ENCODE peak calls at places on chromosomes 16 and 17, in four cellular contexts. U, Y, X and J are unnamed samples.

GRCh38 chr17:49216953-49217650 is 6.6 kb downstream of the ABI3 start:
- DNase-seq in Y (peak), U (peak), X (no peak), J (no peak)

GRCh38 chr17:79019631-79020584 is 4.1 kb upstream of the C1QTNF1 start:
- DNase-seq in U (peak), Y (peak), X (peak), J (peak)

GRCh38 chr16:46743232-46743719 is 4.9 kb downstream of the MYLK3 start:
- DNase-seq in U (no peak), Y (peak), X (no peak), J (no peak)

GRCh38 chr16:87407511-87408112 is 15.5 kb downstream of the MAP1LC3B start:
- DNase-seq in U (peak), X (peak), Y (peak), J (no peak)

GRCh38 chr16:53549970-53550406 is 47.0 kb upstream of the AKTIP start:
- DNase-seq in Y (peak), X (peak), U (peak), J (peak)

GRCh38 chr17:55386931-55387330 is 34.7 kb downstream of the MMD start:
- DNase-seq in Y (no peak), U (no peak), X (no peak), J (no peak)

GRCh38 chr17:35214631-35215273 is 20.6 kb upstream of the SLC35G3 start:
- DNase-seq in U (no peak), X (no peak), Y (no peak), J (peak)

GRCh38 chr16:46947900-46948547 is 25.4 kb downstream of the DNAJA2 start:
- DNase-seq in X (peak), U (no peak), Y (peak), J (no peak)

GRCh38 chr17:34201767-34202166 is 53.3 kb upstream of the CCL2 start:
- DNase-seq in Y (no peak), U (no peak), X (no peak), J (no peak)

GRCh38 chr16:86019446-86020047 is 120.6 kb downstream of the IRF8 start:
- DNase-seq in X (no peak), U (no peak), Y (peak), J (no peak)

GRCh38 chr16:53580038-53580802 is 77.2 kb upstream of the AKTIP start:
- DNase-seq in U (no peak), Y (no peak), X (no peak), J (no peak)

GRCh38 chr16:75591001-75591852 is 25.0 kb downstream of the GABARAPL2 start:
- DNase-seq in Y (no peak), X (no peak), U (peak), J (no peak)

GRCh38 chr17:7767425-7768021 is 50.0 kb downstream of the DNAH2 start:
- DNase-seq in U (no peak), Y (no peak), X (no peak), J (no peak)

GRCh38 chr17:57675427-57675826 is 69.7 kb downstream of the CCDC182 start:
- DNase-seq in X (no peak), U (peak), Y (no peak), J (no peak)

GRCh38 chr17:1329745-1330343 is 50.4 kb downstream of the TRARG1 start:
- DNase-seq in U (no peak), Y (no peak), X (no peak), J (no peak)

GRCh38 chr17:82408288-82408937 is 9.7 kb upstream of the HEXD start:
- DNase-seq in Y (no peak), X (no peak), U (no peak), J (no peak)

GRCh38 chr17:82105882-82106696 is 8.1 kb upstream of the FASN start:
- DNase-seq in U (no peak), X (peak), Y (peak), J (peak)

GRCh38 chr17:43308999-43309398 is 75.2 kb upstream of the RNU2-1 start:
- DNase-seq in X (no peak), U (no peak), Y (no peak), J (no peak)

GRCh38 chr16:84829168-84829965 is 9.6 kb downstream of the CRISPLD2 start:
- DNase-seq in X (no peak), Y (no peak), U (no peak), J (no peak)

GRCh38 chr16:56938664-56939513 is 6.9 kb downstream of the HERPUD1 start:
- DNase-seq in U (no peak), X (peak), Y (peak), J (no peak)

GRCh38 chr17:57966875-57967274 is 11.7 kb upstream of the CUEDC1 start:
- DNase-seq in U (no peak), Y (no peak), X (no peak), J (no peak)

GRCh38 chr16:74825941-74826340 is 51.3 kb upstream of the FA2H start:
- DNase-seq in X (no peak), U (no peak), Y (no peak), J (no peak)

GRCh38 chr17:72223816-72224215 is 103.0 kb downstream of the SOX9 start:
- DNase-seq in Y (no peak), U (no peak), X (no peak), J (no peak)

GRCh38 chr17:41913798-41914197 is 5.0 kb downstream of the ACLY start:
- DNase-seq in Y (no peak), X (no peak), U (no peak), J (no peak)

GRCh38 chr17:76008630-76009425 is 8.2 kb downstream of the CDK3 start:
- DNase-seq in X (no peak), Y (no peak), U (no peak), J (no peak)

GRCh38 chr16:700684-701584 is 4.7 kb downstream of the FBXL16 start:
- DNase-seq in U (no peak), Y (no peak), X (no peak), J (peak)

GRCh38 chr16:10749680-10750035 is 6.0 kb downstream of the NUBP1 start:
- DNase-seq in U (no peak), X (no peak), Y (no peak), J (no peak)

GRCh38 chr17:66123163-66123562 is 68.8 kb downstream of the CEP112 start:
- DNase-seq in Y (no peak), X (no peak), U (no peak), J (no peak)

GRCh38 chr17:63544467-63545301 is 5.6 kb upstream of the DCAF7 start:
- DNase-seq in U (no peak), X (no peak), Y (no peak), J (no peak)

GRCh38 chr17:17623904-17624303 is 32.4 kb upstream of the PEMT start:
- DNase-seq in X (no peak), U (no peak), Y (no peak), J (no peak)

GRCh38 chr17:17624776-17625175 is 33.3 kb upstream of the PEMT start:
- DNase-seq in Y (no peak), X (no peak), U (no peak), J (no peak)

GRCh38 chr17:17626840-17627239 is 35.3 kb upstream of the PEMT start:
- DNase-seq in U (no peak), X (no peak), Y (no peak), J (no peak)

GRCh38 chr17:17628388-17629008 is 37.0 kb upstream of the PEMT start:
- DNase-seq in X (peak), U (no peak), Y (peak), J (peak)

DNA sequence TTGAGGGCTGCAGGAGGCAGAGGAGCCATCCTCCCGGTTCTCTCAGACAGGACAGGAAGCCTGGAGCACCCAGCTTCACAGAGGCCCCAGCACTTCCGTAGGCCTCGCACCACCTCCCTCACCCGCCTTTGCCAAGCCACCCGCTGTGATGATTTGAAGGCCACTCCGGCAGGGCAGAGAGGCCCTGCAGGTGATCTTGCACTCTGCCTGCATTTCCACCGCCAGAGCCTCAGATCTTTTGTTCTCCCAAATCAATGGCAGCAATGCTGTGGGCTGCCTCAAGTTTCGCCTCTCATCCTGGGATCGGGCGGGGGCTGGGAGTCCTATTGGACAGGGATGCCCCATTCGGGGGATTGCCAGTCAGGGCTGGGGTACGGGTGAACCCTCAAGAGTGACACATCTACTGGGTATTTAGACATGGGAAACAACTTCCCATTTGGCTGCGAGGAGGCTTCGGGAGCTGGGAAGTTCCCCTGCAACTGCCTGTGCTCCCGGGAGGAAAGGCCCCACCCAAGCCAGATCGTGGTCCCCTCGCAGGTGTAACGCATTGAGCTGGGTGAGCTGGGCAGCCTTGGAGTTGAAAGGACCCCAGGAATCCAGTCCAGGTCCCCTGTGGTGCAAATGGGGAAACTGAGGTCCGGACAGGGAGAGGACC is 34.8 kb upstream of the PEMT start:
- DNase-seq in Y (no peak), U (no peak), X (no peak), J (no peak)
- H3K27ac ChIP-seq in Y (no peak), U (no peak), X (no peak), J (no peak)

GRCh38 chr17:61283043-61283442 is 116.6 kb upstream of the TBX2 start:
- DNase-seq in Y (no peak), U (no peak), X (no peak), J (no peak)

GRCh38 chr17:61284746-61285145 is 114.9 kb upstream of the TBX2 start:
- DNase-seq in Y (no peak), X (no peak), U (no peak), J (no peak)

GRCh38 chr17:61282377-61282776 is 117.3 kb upstream of the TBX2 start:
- DNase-seq in X (no peak), U (no peak), Y (no peak), J (no peak)

GRCh38 chr17:61285483-61286320 is 113.9 kb upstream of the TBX2 start:
- DNase-seq in Y (no peak), X (no peak), U (no peak), J (no peak)

GRCh38 chr17:61284174-61284573 is 115.5 kb upstream of the TBX2 start:
- DNase-seq in Y (no peak), X (no peak), U (no peak), J (no peak)
- H3K27ac ChIP-seq in Y (no peak), X (no peak), U (no peak), J (no peak)

DNA sequence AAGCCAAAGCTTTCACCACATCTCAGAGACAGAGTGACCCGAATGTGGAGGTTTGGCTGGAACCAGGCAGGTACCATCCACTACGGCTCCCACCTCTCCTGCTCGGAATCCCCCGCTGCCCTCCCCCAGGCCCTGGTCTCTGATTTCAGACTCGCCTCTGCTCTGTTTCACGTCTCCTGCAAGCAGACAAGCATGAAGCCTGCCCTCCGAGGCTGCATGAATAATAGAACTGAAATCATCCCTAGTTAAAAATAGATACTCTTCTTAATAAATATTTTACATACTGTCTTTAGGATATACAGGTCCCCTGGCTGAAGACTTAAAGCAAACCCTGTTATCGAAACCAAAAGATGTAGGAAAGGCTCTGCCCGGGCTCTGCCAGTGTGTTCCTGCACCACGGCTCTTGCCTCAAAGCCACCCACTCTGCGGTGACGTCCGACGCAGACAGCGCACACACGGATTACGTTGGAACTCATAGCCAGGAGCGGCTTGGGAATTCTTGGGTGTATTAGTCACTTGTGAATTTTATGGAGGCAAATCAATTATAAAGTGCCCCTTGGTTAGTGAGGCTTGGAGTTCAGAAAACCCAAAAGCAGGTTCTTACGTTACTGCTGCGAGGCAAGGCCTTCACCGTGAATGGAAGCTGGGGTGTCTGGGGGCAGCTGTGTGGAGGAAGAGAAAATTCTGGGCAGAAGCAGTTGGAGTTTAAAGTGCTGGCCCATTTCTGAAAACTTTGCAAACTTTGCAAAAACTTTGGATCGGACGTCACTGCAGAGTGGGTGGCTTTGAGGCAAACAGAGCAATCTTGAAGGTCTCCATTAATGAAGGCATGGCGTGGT is 25.6 kb upstream of the NPTX1 start:
- DNase-seq in X (no peak), Y (no peak), U (no peak), J (no peak)
- H3K27ac ChIP-seq in X (no peak), Y (peak), U (no peak), J (no peak)

GRCh38 chr17:80858301-80859003 is 133.2 kb upstream of the CHMP6 start:
- DNase-seq in Y (no peak), U (no peak), X (no peak), J (no peak)
- H3K27ac ChIP-seq in Y (no peak), U (no peak), X (no peak), J (no peak)

GRCh38 chr16:65121870-65122723 is at the start of gene CDH11:
- DNase-seq in X (no peak), Y (peak), U (no peak), J (no peak)

GRCh38 chr16:65122724-65122973 is 786 bp upstream of the CDH11 start:
- DNase-seq in X (no peak), Y (no peak), U (no peak), J (no peak)

GRCh38 chr16:65119905-65120341 is 1.9 kb downstream of the CDH11 start:
- DNase-seq in X (no peak), U (no peak), Y (no peak), J (no peak)

GRCh38 chr16:65122974-65123845 is 1.3 kb upstream of the CDH11 start:
- DNase-seq in U (peak), X (no peak), Y (peak), J (no peak)

DNA sequence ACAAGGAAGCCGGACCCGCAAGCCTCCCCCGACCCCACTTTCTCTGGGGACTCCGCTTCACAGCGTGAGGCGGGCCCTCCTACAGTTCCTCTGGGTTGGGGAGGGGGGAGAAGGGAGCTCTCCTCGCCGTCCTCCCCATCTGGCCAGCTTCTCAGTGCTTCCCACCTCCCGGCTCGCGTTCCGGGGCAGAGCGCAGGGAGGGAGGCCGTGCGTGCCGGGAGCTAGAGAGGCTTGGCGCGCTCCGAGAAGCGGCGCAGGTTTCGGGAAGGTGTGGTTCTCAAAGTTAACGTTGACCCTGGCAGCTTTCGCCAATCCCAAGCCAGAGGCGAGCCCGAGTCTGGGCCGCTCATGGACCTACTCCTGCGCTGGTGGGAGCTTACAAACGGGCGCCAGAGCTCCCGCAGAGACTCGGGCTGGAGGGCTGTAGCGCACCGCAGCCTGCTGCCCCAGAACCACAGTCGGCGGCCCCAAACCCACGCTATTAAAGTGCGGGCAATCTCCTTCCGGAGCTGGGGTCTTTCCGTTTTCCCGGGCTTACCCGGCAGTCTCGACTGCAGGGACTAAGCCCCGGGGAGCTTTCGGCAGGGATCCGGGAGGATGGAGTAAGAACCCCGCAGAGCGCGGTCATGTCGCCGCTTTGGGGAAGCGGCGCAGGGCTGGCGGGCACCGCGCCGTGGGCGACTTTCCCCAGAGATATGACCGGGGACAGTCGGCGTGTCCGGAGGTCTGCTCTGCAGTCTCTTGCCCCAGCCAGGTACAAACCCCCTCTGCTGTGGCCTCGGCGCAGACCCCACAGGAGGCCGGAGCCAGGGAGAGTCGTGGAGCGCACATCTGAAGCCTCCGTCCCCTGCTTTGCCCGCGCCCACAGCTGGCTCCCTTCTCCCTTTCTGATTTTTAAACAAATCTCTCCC is 797 bp downstream of the CDH11 start:
- DNase-seq in Y (no peak), U (no peak), X (no peak), J (no peak)
- H3K27ac ChIP-seq in Y (peak), U (peak), X (no peak), J (no peak)

DNA sequence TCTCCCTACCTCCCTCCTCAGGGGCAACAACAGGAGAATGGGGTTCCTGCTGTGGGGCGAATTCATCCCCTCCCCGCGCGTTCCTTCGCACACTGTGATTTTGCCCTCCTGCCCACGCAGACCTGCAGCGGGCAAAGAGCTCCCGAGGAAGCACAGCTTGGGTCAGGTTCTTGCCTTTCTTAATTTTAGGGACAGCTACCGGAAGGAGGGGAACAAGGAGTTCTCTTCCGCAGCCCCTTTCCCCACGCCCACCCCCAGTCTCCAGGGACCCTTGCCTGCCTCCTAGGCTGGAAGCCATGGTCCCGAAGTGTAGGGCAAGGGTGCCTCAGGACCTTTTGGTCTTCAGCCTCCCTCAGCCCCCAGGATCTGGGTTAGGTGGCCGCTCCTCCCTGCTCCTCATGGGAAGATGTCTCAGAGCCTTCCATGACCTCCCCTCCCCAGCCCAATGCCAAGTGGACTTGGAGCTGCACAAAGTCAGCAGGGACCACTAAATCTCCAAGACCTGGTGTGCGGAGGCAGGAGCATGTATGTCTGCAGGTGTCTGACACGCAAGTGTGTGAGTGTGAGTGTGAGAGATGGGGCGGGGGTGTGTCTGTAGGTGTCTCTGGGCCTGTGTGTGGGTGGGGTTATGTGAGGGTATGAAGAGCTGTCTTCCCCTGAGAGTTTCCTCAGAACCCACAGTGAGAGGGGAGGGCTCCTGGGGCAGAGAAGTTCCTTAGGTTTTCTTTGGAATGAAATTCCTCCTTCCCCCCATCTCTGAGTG is 5.9 kb upstream of the LASP1NB start:
- DNase-seq in Y (peak), X (no peak), U (peak), J (no peak)
- H3K27ac ChIP-seq in Y (peak), X (no peak), U (peak), J (no peak)

DNA sequence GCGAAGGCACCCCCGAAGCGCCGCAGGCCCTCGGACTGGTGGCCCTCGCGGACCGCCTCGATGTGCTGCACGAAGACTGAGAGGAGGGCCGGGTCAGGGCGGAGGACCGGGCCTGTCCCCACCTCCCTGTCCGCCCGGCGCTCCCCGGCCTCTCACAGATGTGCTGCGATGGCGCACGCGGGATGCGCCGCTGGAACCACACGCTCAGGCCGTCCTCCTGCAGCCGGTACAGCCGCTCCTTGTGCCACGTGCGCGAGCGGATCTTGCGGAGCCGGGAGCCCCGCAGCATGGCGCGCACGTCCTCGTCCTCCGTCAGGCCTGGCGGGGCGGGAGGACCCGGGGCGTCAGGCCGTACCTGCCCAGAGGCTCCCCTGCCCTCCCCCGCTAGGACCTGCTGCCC is 11.3 kb downstream of the PLCD3 start:
- DNase-seq in Y (no peak), X (no peak), U (no peak), J (no peak)
- H3K27ac ChIP-seq in Y (no peak), X (no peak), U (no peak), J (no peak)

GRCh38 chr16:79612207-79612606 is 11.7 kb upstream of the MAF start:
- DNase-seq in Y (no peak), U (no peak), X (no peak), J (no peak)
- H3K27ac ChIP-seq in Y (no peak), U (no peak), X (no peak), J (no peak)